ENCODE peak calls at places on chromosome 19, in five cellular contexts. J is stimulated activated CD4-positive, alpha-beta T cell treated with anti-CD3 and anti-CD28 coated beads, Interleukin-15, amount 100 ng/mL, for 1 hour; S is GOT3; D is SW 1271; F is CD8-positive, alpha-beta T cell. G is an unnamed sample.
A peak's percentile ranks its signal among the peaks of the same experiment; 100 is the strongest.

GRCh38 chr19:45887311-45887710 is 1.4 kb upstream of the IRF2BP1 start:
- DNase-seq in J (no peak), S (no peak), D (no peak), F (no peak), G (no peak)

GRCh38 chr19:2184422-2185012 is 20.8 kb downstream of the DOT1L start:
- DNase-seq in J (no peak), S (no peak), D (no peak), F (no peak), G (no peak)

GRCh38 chr19:16160943-16161560 is 12.3 kb downstream of the CIB3 start:
- DNase-seq in J (no peak), S (no peak), D (peak; percentile 70), F (no peak), G (peak; percentile 32)

GRCh38 chr19:7188682-7189629 is 105.3 kb downstream of the INSR start:
- DNase-seq in J (no peak), S (no peak), D (no peak), F (no peak), G (no peak)

GRCh38 chr19:15863272-15863671 is 34.6 kb downstream of the CYP4F2 start:
- DNase-seq in J (no peak), S (no peak), D (no peak), F (no peak), G (no peak)

GRCh38 chr19:48491793-48492123 is 19.9 kb downstream of the LMTK3 start:
- DNase-seq in J (no peak), S (no peak), D (no peak), F (no peak), G (no peak)

GRCh38 chr19:4724252-4724514 is 541 bp upstream of the DPP9 start:
- DNase-seq in J (no peak), S (no peak), D (no peak), F (no peak), G (no peak)

GRCh38 chr19:54100560-54100959 is at the start of gene OSCAR:
- DNase-seq in J (no peak), S (no peak), D (no peak), F (no peak), G (no peak)

GRCh38 chr19:29966594-29967249 is 24.7 kb downstream of the URI1 start:
- DNase-seq in J (no peak), S (no peak), D (peak; percentile 40), F (no peak), G (no peak)

GRCh38 chr19:7483720-7484201 is 5.1 kb downstream of the PEX11G start:
- DNase-seq in J (no peak), S (no peak), D (no peak), F (no peak), G (no peak)

GRCh38 chr19:3945838-3946237 is 13.0 kb downstream of the NMRK2 start:
- DNase-seq in J (no peak), S (no peak), D (no peak), F (no peak), G (no peak)

GRCh38 chr19:17757125-17757524 is 5.8 kb downstream of the FCHO1 start:
- DNase-seq in J (no peak), S (no peak), D (peak; percentile 26), F (no peak), G (no peak)

GRCh38 chr19:33647146-33647545 is 25.4 kb downstream of the CHST8 start:
- DNase-seq in J (no peak), S (no peak), D (no peak), F (no peak), G (no peak)

GRCh38 chr19:41409288-41409687 is 11.7 kb downstream of the BCKDHA start:
- DNase-seq in J (no peak), S (no peak), D (peak; percentile 10), F (no peak), G (no peak)

GRCh38 chr19:6740589-6741348 is 1.3 kb downstream of the TRIP10 start:
- DNase-seq in J (no peak), S (no peak), D (peak; percentile 60), F (no peak), G (no peak)

GRCh38 chr19:53511933-53512374 is 26.0 kb upstream of the ZNF331 start:
- DNase-seq in J (no peak), S (no peak), D (peak; percentile 35), F (peak; percentile 32), G (peak; percentile 20)

GRCh38 chr19:3975144-3975543 is 4.2 kb upstream of the DAPK3 start:
- DNase-seq in J (no peak), S (no peak), D (no peak), F (no peak), G (no peak)

GRCh38 chr19:7682175-7682855 is 1.7 kb downstream of the TRAPPC5 start:
- DNase-seq in J (no peak), S (no peak), D (no peak), F (no peak), G (no peak)

GRCh38 chr19:6030214-6030507 is 52.2 kb upstream of the RANBP3 start:
- DNase-seq in J (no peak), S (no peak), D (no peak), F (no peak), G (no peak)

GRCh38 chr19:7792286-7792685 is 29.2 kb downstream of the CLEC4M start:
- DNase-seq in J (no peak), S (no peak), D (no peak), F (no peak), G (no peak)

GRCh38 chr19:21117041-21117907 is 24.6 kb upstream of the ZNF431 start:
- DNase-seq in J (no peak), S (no peak), D (peak; percentile 11), F (no peak), G (no peak)

GRCh38 chr19:15456871-15457700 is 7.3 kb downstream of the RASAL3 start:
- DNase-seq in J (no peak), S (no peak), D (no peak), F (no peak), G (no peak)